ENCODE peak calls at places on chromosomes 7 and 10, in six cellular contexts. One of them, this sample, is unnamed.

GRCh38 chr7:39607865-39608264 is 15.5 kb upstream of the RALA start:
- DNase-seq in MM.1S: no peak
- DNase-seq in upper lobe of right lung: no peak
- DNase-seq in heart right ventricle: no peak
- DNase-seq in stomach: no peak
- DNase-seq in NT2/D1: no peak
- DNase-seq in this sample: no peak

GRCh38 chr7:50119815-50120637 is 27.0 kb upstream of the ZPBP start:
- DNase-seq in MM.1S: no peak
- DNase-seq in stomach: no peak
- DNase-seq in NT2/D1: peak; percentile 39
- DNase-seq in upper lobe of right lung: no peak
- DNase-seq in heart right ventricle: no peak
- DNase-seq in this sample: peak; percentile 16

GRCh38 chr10:67790534-67791408 is 47.2 kb downstream of the DNAJC12 start:
- DNase-seq in stomach: no peak
- DNase-seq in upper lobe of right lung: no peak
- DNase-seq in MM.1S: no peak
- DNase-seq in heart right ventricle: no peak
- DNase-seq in NT2/D1: no peak
- DNase-seq in this sample: no peak

GRCh38 chr7:40542982-40543741 is 408.4 kb downstream of the SUGCT start:
- DNase-seq in NT2/D1: no peak
- DNase-seq in upper lobe of right lung: no peak
- DNase-seq in MM.1S: no peak
- DNase-seq in heart right ventricle: no peak
- DNase-seq in stomach: no peak
- DNase-seq in this sample: no peak

GRCh38 chr10:3085785-3086567 is 18.6 kb downstream of the PFKP start:
- DNase-seq in upper lobe of right lung: no peak
- DNase-seq in NT2/D1: no peak
- DNase-seq in stomach: no peak
- DNase-seq in heart right ventricle: no peak
- DNase-seq in MM.1S: no peak
- DNase-seq in this sample: no peak

GRCh38 chr10:58305821-58306220 is 29.0 kb upstream of the UBE2D1 start:
- DNase-seq in NT2/D1: no peak
- DNase-seq in stomach: no peak
- DNase-seq in MM.1S: no peak
- DNase-seq in heart right ventricle: no peak
- DNase-seq in upper lobe of right lung: no peak
- DNase-seq in this sample: no peak

GRCh38 chr7:455110-455928 is 64.3 kb downstream of the PDGFA start:
- DNase-seq in stomach: peak; percentile 82
- DNase-seq in upper lobe of right lung: no peak
- DNase-seq in heart right ventricle: peak; percentile 72
- DNase-seq in NT2/D1: no peak
- DNase-seq in MM.1S: no peak
- DNase-seq in this sample: no peak

GRCh38 chr10:27359792-27360320 is 119.3 kb upstream of the ACBD5 start:
- DNase-seq in heart right ventricle: no peak
- DNase-seq in MM.1S: no peak
- DNase-seq in NT2/D1: no peak
- DNase-seq in stomach: no peak
- DNase-seq in upper lobe of right lung: no peak
- DNase-seq in this sample: no peak

GRCh38 chr7:83486536-83486935 is 162.4 kb downstream of the SEMA3E start:
- DNase-seq in MM.1S: no peak
- DNase-seq in upper lobe of right lung: no peak
- DNase-seq in heart right ventricle: no peak
- DNase-seq in NT2/D1: no peak
- DNase-seq in stomach: no peak
- DNase-seq in this sample: no peak

GRCh38 chr7:137135654-137136350 is 207.7 kb downstream of the PTN start:
- DNase-seq in MM.1S: no peak
- DNase-seq in stomach: no peak
- DNase-seq in upper lobe of right lung: no peak
- DNase-seq in heart right ventricle: no peak
- DNase-seq in NT2/D1: no peak
- DNase-seq in this sample: no peak

GRCh38 chr10:6014241-6014761 is 37.0 kb upstream of the IL15RA start:
- DNase-seq in stomach: peak; percentile 67
- DNase-seq in MM.1S: peak; percentile 62
- DNase-seq in NT2/D1: peak; percentile 0
- DNase-seq in upper lobe of right lung: no peak
- DNase-seq in heart right ventricle: peak; percentile 75
- DNase-seq in this sample: peak; percentile 60

GRCh38 chr7:151181011-151181431 is 6.0 kb downstream of the ASB10 start:
- DNase-seq in MM.1S: no peak
- DNase-seq in NT2/D1: no peak
- DNase-seq in stomach: no peak
- DNase-seq in heart right ventricle: no peak
- DNase-seq in upper lobe of right lung: peak; percentile 57
- DNase-seq in this sample: no peak

GRCh38 chr7:70134029-70134445 is 535.8 kb downstream of the AUTS2 start:
- DNase-seq in MM.1S: no peak
- DNase-seq in stomach: no peak
- DNase-seq in upper lobe of right lung: no peak
- DNase-seq in heart right ventricle: no peak
- DNase-seq in NT2/D1: no peak
- DNase-seq in this sample: no peak

GRCh38 chr7:96414931-96415292 is 93.0 kb upstream of the SLC25A13 start:
- DNase-seq in upper lobe of right lung: no peak
- DNase-seq in stomach: no peak
- DNase-seq in heart right ventricle: peak; percentile 10
- DNase-seq in NT2/D1: peak; percentile 36
- DNase-seq in MM.1S: peak; percentile 63
- DNase-seq in this sample: peak; percentile 55

GRCh38 chr7:71783779-71784178 is 628.4 kb downstream of the CALN1 start:
- DNase-seq in stomach: no peak
- DNase-seq in MM.1S: no peak
- DNase-seq in NT2/D1: no peak
- DNase-seq in upper lobe of right lung: no peak
- DNase-seq in heart right ventricle: no peak
- DNase-seq in this sample: no peak

GRCh38 chr7:104179178-104179577 is 28.6 kb downstream of the ORC5 start:
- DNase-seq in NT2/D1: no peak
- DNase-seq in stomach: no peak
- DNase-seq in upper lobe of right lung: no peak
- DNase-seq in heart right ventricle: no peak
- DNase-seq in MM.1S: no peak
- DNase-seq in this sample: no peak

GRCh38 chr10:120069700-120070099 is 177.2 kb downstream of the SEC23IP start:
- DNase-seq in upper lobe of right lung: no peak
- DNase-seq in NT2/D1: no peak
- DNase-seq in MM.1S: no peak
- DNase-seq in stomach: no peak
- DNase-seq in heart right ventricle: no peak
- DNase-seq in this sample: no peak

GRCh38 chr10:102627446-102628293 is 16.6 kb upstream of the TRIM8 start:
- DNase-seq in NT2/D1: peak; percentile 72
- DNase-seq in stomach: no peak
- DNase-seq in upper lobe of right lung: peak; percentile 75
- DNase-seq in heart right ventricle: peak; percentile 64
- DNase-seq in MM.1S: no peak
- DNase-seq in this sample: peak; percentile 30

GRCh38 chr10:123427386-123427785 is 238.8 kb upstream of the GPR26 start:
- DNase-seq in upper lobe of right lung: no peak
- DNase-seq in MM.1S: no peak
- DNase-seq in NT2/D1: no peak
- DNase-seq in stomach: no peak
- DNase-seq in heart right ventricle: no peak
- DNase-seq in this sample: no peak

GRCh38 chr7:30093351-30094019 is 41.3 kb upstream of the MTURN start:
- DNase-seq in heart right ventricle: no peak
- DNase-seq in NT2/D1: no peak
- DNase-seq in MM.1S: no peak
- DNase-seq in stomach: no peak
- DNase-seq in upper lobe of right lung: no peak
- DNase-seq in this sample: no peak

GRCh38 chr10:51468424-51468823 is 231.0 kb downstream of the CSTF2T start:
- DNase-seq in stomach: no peak
- DNase-seq in NT2/D1: no peak
- DNase-seq in heart right ventricle: no peak
- DNase-seq in upper lobe of right lung: no peak
- DNase-seq in MM.1S: no peak
- DNase-seq in this sample: no peak

GRCh38 chr7:158707610-158708009 is 3.0 kb upstream of the NCAPG2 start:
- DNase-seq in stomach: no peak
- DNase-seq in heart right ventricle: no peak
- DNase-seq in upper lobe of right lung: no peak
- DNase-seq in MM.1S: no peak
- DNase-seq in NT2/D1: no peak
- DNase-seq in this sample: no peak

GRCh38 chr7:41367967-41368882 is 334.7 kb downstream of the INHBA start:
- DNase-seq in heart right ventricle: peak; percentile 23
- DNase-seq in NT2/D1: no peak
- DNase-seq in stomach: no peak
- DNase-seq in MM.1S: no peak
- DNase-seq in upper lobe of right lung: no peak
- DNase-seq in this sample: no peak

GRCh38 chr7:5426226-5426475 is 2.5 kb upstream of the TNRC18 start:
- DNase-seq in heart right ventricle: no peak
- DNase-seq in MM.1S: no peak
- DNase-seq in upper lobe of right lung: no peak
- DNase-seq in NT2/D1: no peak
- DNase-seq in stomach: no peak
- DNase-seq in this sample: peak; percentile 27
- H3K27me3 ChIP-seq in heart right ventricle: no peaks in the 10 kb centered on the region
- H3K27me3 ChIP-seq in MM.1S: peaks cover 66% of the 10 kb centered on the region
- H3K27me3 ChIP-seq in upper lobe of right lung: no peaks in the 10 kb centered on the region
- H3K27me3 ChIP-seq in NT2/D1: peaks cover 80% of the 10 kb centered on the region
- H3K27me3 ChIP-seq in stomach: peaks cover 14% of the 10 kb centered on the region
- H3K27me3 ChIP-seq in this sample: no peaks in the 10 kb centered on the region

DNA sequence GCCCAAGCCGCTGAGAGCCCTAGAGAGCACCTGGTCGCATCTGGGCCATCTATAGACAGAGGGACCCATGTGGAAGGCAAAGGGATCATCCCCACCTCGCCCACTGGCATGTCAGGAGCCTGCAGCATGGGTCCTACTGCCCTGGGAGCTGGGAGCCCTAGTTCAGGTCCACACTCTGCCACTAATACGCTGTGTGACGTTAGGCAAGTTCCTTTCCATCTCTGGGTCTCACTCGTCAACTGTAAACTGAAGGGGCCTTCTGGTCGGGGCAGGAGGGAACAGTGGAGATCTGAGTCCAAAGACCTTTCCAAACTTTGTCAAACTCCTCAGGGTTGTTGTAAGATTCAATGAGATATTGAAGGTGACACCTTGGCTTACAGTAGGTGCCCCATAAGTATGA is 23.4 kb downstream of the UNC5B start:
- DNase-seq in upper lobe of right lung: no peak
- DNase-seq in MM.1S: no peak
- DNase-seq in heart right ventricle: no peak
- DNase-seq in NT2/D1: no peak
- DNase-seq in stomach: no peak
- DNase-seq in this sample: no peak
- H3K4me1 ChIP-seq in upper lobe of right lung: peaks cover 55% of the 10 kb centered on the region
- H3K4me1 ChIP-seq in MM.1S: no peaks in the 10 kb centered on the region
- H3K4me1 ChIP-seq in heart right ventricle: peaks cover 100% of the 10 kb centered on the region
- H3K4me1 ChIP-seq in NT2/D1: peaks cover 30% of the 10 kb centered on the region
- H3K4me1 ChIP-seq in stomach: peaks cover 44% of the 10 kb centered on the region
- H3K4me1 ChIP-seq in this sample: peaks cover 5% of the 10 kb centered on the region

DNA sequence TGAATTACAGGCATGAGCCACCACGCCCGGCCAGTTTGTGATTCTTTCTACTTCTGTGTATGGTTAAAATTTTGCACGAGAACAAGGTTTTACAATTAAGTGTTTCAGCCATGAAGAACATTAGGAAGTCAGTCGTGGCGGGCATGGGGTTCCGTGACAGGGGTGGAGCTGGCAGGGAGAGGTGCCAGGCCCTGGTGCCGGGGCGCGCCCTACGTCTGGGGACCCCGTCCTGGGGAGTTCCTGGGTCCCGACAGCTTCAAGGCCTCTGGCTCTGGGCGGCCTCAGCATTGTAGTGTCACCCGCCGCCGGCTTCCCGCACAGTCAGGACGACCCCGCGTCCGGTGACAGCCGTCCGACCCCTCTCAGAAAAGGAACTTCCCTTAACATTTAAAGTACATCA is 23.0 kb upstream of the MKI67 start:
- DNase-seq in upper lobe of right lung: no peak
- DNase-seq in stomach: no peak
- DNase-seq in NT2/D1: no peak
- DNase-seq in MM.1S: no peak
- DNase-seq in heart right ventricle: no peak
- DNase-seq in this sample: no peak
- H3K27me3 ChIP-seq in upper lobe of right lung: peaks cover 9% of the 10 kb centered on the region
- H3K27me3 ChIP-seq in stomach: peaks cover 59% of the 10 kb centered on the region
- H3K27me3 ChIP-seq in NT2/D1: no peaks in the 10 kb centered on the region
- H3K27me3 ChIP-seq in MM.1S: no peaks in the 10 kb centered on the region
- H3K27me3 ChIP-seq in heart right ventricle: peaks cover 35% of the 10 kb centered on the region
- H3K27me3 ChIP-seq in this sample: no peaks in the 10 kb centered on the region

GRCh38 chr7:45035371-45035770 is 35.4 kb downstream of the CCM2 start:
- DNase-seq in heart right ventricle: no peak
- DNase-seq in MM.1S: no peak
- DNase-seq in NT2/D1: no peak
- DNase-seq in stomach: no peak
- DNase-seq in upper lobe of right lung: no peak
- DNase-seq in this sample: no peak

GRCh38 chr7:45033931-45034290 is 33.9 kb downstream of the CCM2 start:
- DNase-seq in stomach: no peak
- DNase-seq in upper lobe of right lung: no peak
- DNase-seq in heart right ventricle: no peak
- DNase-seq in MM.1S: no peak
- DNase-seq in NT2/D1: no peak
- DNase-seq in this sample: no peak

GRCh38 chr7:45032421-45032820 is 32.4 kb downstream of the CCM2 start:
- DNase-seq in NT2/D1: no peak
- DNase-seq in upper lobe of right lung: no peak
- DNase-seq in MM.1S: no peak
- DNase-seq in heart right ventricle: no peak
- DNase-seq in stomach: no peak
- DNase-seq in this sample: no peak

GRCh38 chr7:45031829-45032228 is 31.8 kb downstream of the CCM2 start:
- DNase-seq in stomach: no peak
- DNase-seq in MM.1S: no peak
- DNase-seq in NT2/D1: no peak
- DNase-seq in heart right ventricle: no peak
- DNase-seq in upper lobe of right lung: no peak
- DNase-seq in this sample: no peak

DNA sequence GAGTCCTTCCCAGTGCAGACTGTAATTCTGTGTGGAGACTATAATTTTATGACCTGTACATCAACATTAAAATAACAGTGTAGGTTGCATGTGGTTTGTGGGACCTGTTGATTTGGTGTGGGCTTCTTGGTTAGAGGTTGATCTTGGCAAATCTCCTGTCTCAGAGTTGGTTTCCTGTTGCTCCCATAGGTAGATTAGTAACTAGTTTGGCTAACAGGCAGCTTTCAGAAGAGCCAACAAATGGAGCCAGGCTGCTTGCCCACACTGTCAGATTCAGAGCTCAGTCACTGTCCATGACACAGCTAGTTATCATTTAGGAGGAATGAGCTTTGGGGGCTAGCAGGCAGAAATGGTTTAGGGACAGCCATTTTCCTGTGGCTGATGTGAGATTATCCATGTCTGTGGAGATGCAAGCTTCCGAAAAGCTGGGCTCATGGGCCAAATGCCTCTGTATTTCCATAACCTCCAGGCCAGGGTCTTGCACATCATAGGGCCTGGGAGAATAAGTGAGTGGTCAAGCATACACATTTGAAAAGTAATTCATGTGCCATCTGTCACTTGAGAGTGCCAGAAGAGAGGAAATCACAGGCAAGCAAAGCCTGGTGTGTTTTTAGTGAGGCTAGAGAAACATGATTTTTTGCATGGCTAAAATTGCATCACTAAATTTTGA is 33.4 kb downstream of the CCM2 start:
- DNase-seq in heart right ventricle: no peak
- DNase-seq in MM.1S: no peak
- DNase-seq in upper lobe of right lung: no peak
- DNase-seq in NT2/D1: no peak
- DNase-seq in stomach: no peak
- DNase-seq in this sample: no peak
- H3K4me1 ChIP-seq in heart right ventricle: peaks cover 46% of the 10 kb centered on the region
- H3K4me1 ChIP-seq in MM.1S: peaks cover 25% of the 10 kb centered on the region
- H3K4me1 ChIP-seq in upper lobe of right lung: peaks cover 8% of the 10 kb centered on the region
- H3K4me1 ChIP-seq in NT2/D1: no peaks in the 10 kb centered on the region
- H3K4me1 ChIP-seq in stomach: peaks cover 18% of the 10 kb centered on the region
- H3K4me1 ChIP-seq in this sample: peaks cover 3% of the 10 kb centered on the region